ENCODE peak calls at places on chromosomes 3 and 15, in seven cellular contexts. X is kidney tubule cell, F is SK-N-MC, Z is nucleus accumbens, I is activated T-helper 1 cell treated with Interleukin-2 at 50 U/mL for 16 hours, C is CMK, B is GOT3. Q is an unnamed sample.

GRCh38 chr3:194439915-194440550 is 41.0 kb upstream of the GP5 start:
- DNase-seq in X (no peak), F (no peak), Z (no peak), I (no peak), C (no peak), B (no peak), Q (no peak)

GRCh38 chr15:63044645-63045437 is 2.3 kb downstream of the TPM1 start:
- DNase-seq in X (peak; percentile 78), F (no peak), Z (no peak), I (no peak), C (no peak), B (no peak), Q (no peak)

GRCh38 chr15:31326729-31327673 is at the start of gene KLF13:
- DNase-seq in X (no peak), F (no peak), Z (peak; percentile 46), I (peak; percentile 75), C (no peak), B (no peak), Q (peak; percentile 71)

GRCh38 chr3:73716418-73716817 is 91.7 kb upstream of the PDZRN3 start:
- DNase-seq in X (peak; percentile 27), F (no peak), Z (no peak), I (no peak), C (no peak), B (no peak), Q (no peak)

GRCh38 chr3:192449036-192449435 is 278.3 kb downstream of the FGF12 start:
- DNase-seq in X (no peak), F (no peak), Z (no peak), I (no peak), C (no peak), B (no peak), Q (no peak)

GRCh38 chr3:194104041-194104751 is 31.8 kb upstream of the HES1 start:
- DNase-seq in X (no peak), F (no peak), Z (no peak), I (no peak), C (no peak), B (no peak), Q (no peak)

GRCh38 chr3:139534992-139535879 is 4.3 kb downstream of the RBP1 start:
- DNase-seq in X (no peak), F (no peak), Z (peak; percentile 27), I (no peak), C (no peak), B (no peak), Q (no peak)

GRCh38 chr3:86828751-86829150 is 162.2 kb downstream of the VGLL3 start:
- DNase-seq in X (no peak), F (no peak), Z (no peak), I (no peak), C (no peak), B (no peak), Q (no peak)

GRCh38 chr15:77622212-77622941 is 10.3 kb downstream of the LINGO1 start:
- DNase-seq in X (no peak), F (no peak), Z (no peak), I (no peak), C (peak; percentile 82), B (no peak), Q (no peak)

GRCh38 chr15:58900628-58901027 is 32.9 kb downstream of the SLTM start:
- DNase-seq in X (no peak), F (no peak), Z (no peak), I (no peak), C (no peak), B (no peak), Q (no peak)

GRCh38 chr15:72271895-72272212 is 500 bp downstream of the PARP6 start:
- DNase-seq in X (peak; percentile 32), F (no peak), Z (no peak), I (no peak), C (peak; percentile 21), B (no peak), Q (no peak)

GRCh38 chr3:184381261-184382224 is 1.7 kb downstream of the CHRD start:
- DNase-seq in X (no peak), F (no peak), Z (no peak), I (no peak), C (no peak), B (no peak), Q (no peak)

GRCh38 chr15:59689626-59690236 is 611 bp upstream of the BNIP2 start:
- DNase-seq in X (peak; percentile 82), F (no peak), Z (peak; percentile 52), I (peak; percentile 41), C (peak; percentile 59), B (no peak), Q (peak; percentile 57)

GRCh38 chr3:31906182-31906581 is 74.9 kb downstream of the OSBPL10 start:
- DNase-seq in X (no peak), F (no peak), Z (no peak), I (no peak), C (no peak), B (no peak), Q (no peak)

GRCh38 chr15:65896231-65896630 is 26.9 kb downstream of the RAB11A start:
- DNase-seq in X (no peak), F (no peak), Z (no peak), I (no peak), C (no peak), B (no peak), Q (no peak)

GRCh38 chr15:85005744-85006143 is 24.1 kb downstream of the PDE8A start:
- DNase-seq in X (no peak), F (no peak), Z (no peak), I (no peak), C (no peak), B (no peak), Q (no peak)

GRCh38 chr3:89113887-89114840 is 6.7 kb downstream of the EPHA3 start:
- DNase-seq in X (peak; percentile 77), F (no peak), Z (peak; percentile 61), I (no peak), C (no peak), B (peak; percentile 5), Q (peak; percentile 2)

GRCh38 chr15:63338170-63338569 is 43.5 kb downstream of the CA12 start:
- DNase-seq in X (peak; percentile 91), F (no peak), Z (no peak), I (no peak), C (no peak), B (no peak), Q (no peak)

GRCh38 chr3:128073185-128073725 is 21.0 kb downstream of the SEC61A1 start:
- DNase-seq in X (no peak), F (no peak), Z (no peak), I (no peak), C (no peak), B (no peak), Q (no peak)

GRCh38 chr3:76387000-76387399 is 601.7 kb upstream of the ZNF717 start:
- DNase-seq in X (no peak), F (no peak), Z (no peak), I (no peak), C (no peak), B (no peak), Q (no peak)

GRCh38 chr3:187967982-187968381 is 186.0 kb upstream of the LPP start:
- DNase-seq in X (no peak), F (peak; percentile 84), Z (no peak), I (no peak), C (no peak), B (no peak), Q (no peak)